ENCODE peak calls at places on chromosomes 6 and 20, in seven cellular contexts. D is fibroblast of villous mesenchyme, P is colonic mucosa, J is IMR-90, V is choroid plexus epithelial cell, F is cardiac fibroblast, W is ovary. Y is an unnamed sample.

GRCh38 chr6:105898286-105898685 is 187.8 kb upstream of the PRDM1 start:
- DNase-seq in P (no peak), D (peak; percentile 44), V (peak; percentile 12), J (peak; percentile 98), W (no peak), F (peak; percentile 38), Y (no peak)

GRCh38 chr20:35240914-35241293 is 14.4 kb downstream of the MMP24 start:
- DNase-seq in J (no peak), V (no peak), P (no peak), D (no peak), W (no peak), F (no peak), Y (no peak)

GRCh38 chr6:42021847-42022754 is 28.2 kb upstream of the TAF8 start:
- DNase-seq in V (no peak), D (no peak), F (no peak), J (no peak), P (no peak), W (no peak), Y (no peak)

GRCh38 chr20:2871111-2871465 is 2.2 kb upstream of the PTPRA start:
- DNase-seq in P (no peak), D (peak; percentile 32), J (peak; percentile 16), W (no peak), F (peak; percentile 60), V (peak; percentile 81), Y (no peak)

GRCh38 chr6:50135968-50136367 is 86.2 kb upstream of the DEFB112 start:
- DNase-seq in P (no peak), V (no peak), W (no peak), J (no peak), D (no peak), F (no peak), Y (no peak)

GRCh38 chr20:401682-402495 is 6.2 kb upstream of the RBCK1 start:
- DNase-seq in V (peak; percentile 74), D (peak; percentile 74), W (no peak), J (peak; percentile 80), P (peak; percentile 58), F (peak; percentile 70), Y (no peak)

GRCh38 chr6:143583542-143584330 is 72.2 kb upstream of the FUCA2 start:
- DNase-seq in J (peak; percentile 91), V (peak; percentile 92), F (peak; percentile 88), W (no peak), D (peak; percentile 91), P (no peak), Y (no peak)

GRCh38 chr20:63126876-63127699 is 88.8 kb downstream of the YTHDF1 start:
- DNase-seq in D (no peak), V (no peak), J (no peak), F (no peak), P (no peak), W (no peak), Y (no peak)

GRCh38 chr6:144055121-144055931 is 40.0 kb downstream of the SF3B5 start:
- DNase-seq in W (no peak), F (no peak), J (no peak), V (no peak), D (no peak), P (no peak), Y (no peak)

GRCh38 chr6:5475779-5476178 is 214.5 kb downstream of the FARS2 start:
- DNase-seq in W (no peak), J (no peak), P (no peak), D (no peak), F (no peak), V (no peak), Y (no peak)

GRCh38 chr20:36573103-36573797 is at the start of gene TGIF2:
- DNase-seq in J (peak; percentile 81), D (peak; percentile 87), V (peak; percentile 83), W (peak; percentile 94), F (peak; percentile 52), P (peak; percentile 77), Y (no peak)

GRCh38 chr6:76834399-76834798 is 628.9 kb downstream of the HTR1B start:
- DNase-seq in D (no peak), V (no peak), P (no peak), F (no peak), W (no peak), J (no peak), Y (no peak)

GRCh38 chr20:17747431-17747846 is 47.7 kb downstream of the BANF2 start:
- DNase-seq in P (no peak), W (no peak), F (peak; percentile 93), V (peak; percentile 88), J (peak; percentile 94), D (peak; percentile 86), Y (peak; percentile 12)

GRCh38 chr20:62728028-62728780 is 19.6 kb downstream of the NTSR1 start:
- DNase-seq in F (no peak), P (no peak), D (no peak), V (no peak), J (no peak), W (no peak), Y (no peak)

GRCh38 chr6:16711551-16712249 is 49.6 kb downstream of the ATXN1 start:
- DNase-seq in W (no peak), D (no peak), V (no peak), P (no peak), F (peak; percentile 39), J (no peak), Y (no peak)

GRCh38 chr20:830011-830521 is 3.4 kb upstream of the FAM110A start:
- DNase-seq in D (peak; percentile 91), P (no peak), J (peak; percentile 60), W (no peak), F (peak; percentile 58), V (no peak), Y (no peak)

GRCh38 chr20:3045042-3045815 is 623 bp upstream of the MRPS26 start:
- DNase-seq in J (peak; percentile 86), V (peak; percentile 95), W (no peak), P (peak; percentile 89), D (peak; percentile 84), F (peak; percentile 84), Y (no peak)

GRCh38 chr20:5821627-5822215 is 71.5 kb downstream of the SHLD1 start:
- DNase-seq in W (peak; percentile 54), D (no peak), V (no peak), J (peak; percentile 22), P (no peak), F (no peak), Y (no peak)

GRCh38 chr6:10400330-10400729 is 14.5 kb downstream of the TFAP2A start:
- DNase-seq in W (no peak), V (no peak), P (no peak), D (no peak), F (no peak), J (no peak), Y (no peak)

GRCh38 chr20:16387661-16388060 is 185.6 kb downstream of the KIF16B start:
- DNase-seq in D (no peak), P (no peak), J (no peak), W (no peak), V (no peak), F (no peak), Y (no peak)

DNA sequence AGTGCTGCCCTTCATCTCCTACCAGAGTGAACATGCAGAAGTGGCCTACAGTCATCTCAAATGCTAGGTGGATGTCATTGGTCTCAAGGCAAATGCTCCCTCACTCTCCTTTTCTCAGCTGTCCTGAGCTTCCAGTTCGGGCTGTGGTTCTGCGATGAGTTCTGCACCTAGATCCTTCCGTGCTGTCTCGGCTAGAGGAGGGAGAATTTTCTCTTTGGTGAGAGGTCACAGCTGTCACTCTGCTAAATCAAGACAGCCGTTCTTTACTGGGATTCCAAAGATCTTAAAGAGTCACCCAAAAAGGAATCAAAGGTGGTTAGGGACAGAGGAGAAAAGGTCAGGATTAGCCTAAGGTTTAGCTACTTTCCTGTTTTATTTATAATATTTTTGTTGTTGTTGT is 2.9 kb downstream of the WRNIP1 start:
- DNase-seq in W (no peak), D (no peak), V (no peak), J (no peak), P (no peak), F (peak; percentile 6), Y (no peak)
- H3K4me3 ChIP-seq in W (no peak overlapping the region), D (peak overlapping the region; percentile 86), V (peak overlapping the region; percentile 71), J (peak overlapping the region; percentile 79), P (no peak overlapping the region), F (peak overlapping the region; percentile 92), Y (peak overlapping the region; percentile 87)

DNA sequence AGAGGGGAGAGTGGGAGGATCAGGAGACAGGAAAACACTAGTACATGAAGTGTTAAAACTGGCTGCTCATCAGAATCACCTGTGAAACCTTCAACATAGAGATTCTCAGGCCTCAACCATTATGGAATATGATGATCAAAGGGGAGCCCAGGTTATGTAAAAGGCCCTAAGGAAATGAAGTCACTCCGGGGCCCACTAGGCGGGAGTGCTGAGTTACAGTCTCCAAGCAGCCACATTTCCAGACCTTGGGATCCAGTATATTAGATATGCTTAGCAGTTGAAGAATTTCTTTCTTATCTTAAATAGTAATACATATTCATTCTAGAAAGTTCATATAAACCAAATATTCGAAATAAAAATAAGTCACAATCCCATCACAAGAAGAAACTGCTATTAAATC is 476.3 kb downstream of the PRKN start:
- DNase-seq in D (no peak), P (no peak), F (no peak), W (no peak), V (peak; percentile 3), J (no peak), Y (no peak)
- TF ChIP-seq CTCF in D (no peak), P (no peak), F (no peak), W (no peak), V (peak; percentile 40), J (no peak), Y (peak; percentile 31)

GRCh38 chr6:14000901-14001300 is 76.1 kb downstream of the RNF182 start:
- DNase-seq in F (peak; percentile 55), W (no peak), J (peak; percentile 24), D (peak; percentile 21), V (peak; percentile 24), P (no peak), Y (no peak)

GRCh38 chr6:13998356-13998755 is 73.6 kb downstream of the RNF182 start:
- DNase-seq in F (no peak), V (no peak), W (no peak), P (no peak), J (no peak), D (no peak), Y (no peak)

GRCh38 chr6:14002176-14002947 is 77.6 kb downstream of the RNF182 start:
- DNase-seq in J (no peak), D (no peak), V (no peak), W (no peak), F (no peak), P (no peak), Y (no peak)

GRCh38 chr6:14004258-14004657 is 79.5 kb downstream of the RNF182 start:
- DNase-seq in V (no peak), F (no peak), P (no peak), J (no peak), D (no peak), W (no peak), Y (no peak)

GRCh38 chr6:14001329-14002012 is 76.7 kb downstream of the RNF182 start:
- DNase-seq in F (peak; percentile 99), D (peak; percentile 90), W (no peak), V (peak; percentile 95), P (no peak), J (peak; percentile 99), Y (peak; percentile 50)
- H3K4me3 ChIP-seq in F (peak overlapping the region; percentile 16), D (peak overlapping the region; percentile 15), W (no peak overlapping the region), V (no peak overlapping the region), P (no peak overlapping the region), J (peak overlapping the region; percentile 4), Y (peak overlapping the region; percentile 19)

DNA sequence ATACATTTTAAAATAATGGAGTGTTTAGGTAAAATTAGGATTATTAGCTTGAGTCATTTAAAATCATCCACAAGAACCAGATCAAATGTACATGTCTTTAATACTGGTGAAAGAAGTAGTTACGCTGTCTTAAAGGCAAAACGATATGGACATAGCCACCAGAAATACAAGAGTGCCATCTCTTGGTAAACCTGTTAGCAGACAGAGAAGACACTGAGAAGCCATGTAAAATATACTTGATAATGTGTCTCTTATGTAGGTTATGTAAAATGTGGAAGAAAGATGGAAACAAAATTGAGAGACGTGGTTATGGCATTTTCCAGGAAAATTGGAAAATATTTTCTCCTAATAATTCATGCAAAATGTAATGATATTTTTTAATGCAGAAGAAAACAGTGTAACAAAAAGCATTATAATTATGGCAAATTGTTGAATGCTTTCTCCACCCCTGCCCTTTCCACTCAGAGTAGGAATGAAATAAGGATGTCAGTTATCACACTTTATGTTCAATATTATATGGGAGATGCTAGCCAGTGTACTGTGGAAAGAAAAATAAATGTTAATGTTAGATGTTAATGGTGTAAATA is 12.2 kb upstream of the SLC17A2 start:
- DNase-seq in W (no peak), D (peak; percentile 56), J (peak; percentile 55), P (no peak), F (peak; percentile 73), V (peak; percentile 82), Y (no peak)
- TF ChIP-seq CTCF in W (no peak), D (peak; percentile 61), J (peak; percentile 69), P (peak; percentile 41), F (peak; percentile 48), V (peak; percentile 69), Y (peak; percentile 43)

Y was measured in retinal pigment epithelial cell.